ENCODE peak calls at places on chromosomes 2 and 18, in five cellular contexts. One of them, this sample, is unnamed.

GRCh38 chr18:2890606-2891005 is 43.8 kb downstream of the EMILIN2 start:
- DNase-seq in IMR-90: no peak
- DNase-seq in hepatocyte: no peak
- DNase-seq in thoracic aorta: no peak
- DNase-seq in tibial artery: no peak
- DNase-seq in this sample: no peak

GRCh38 chr18:42137671-42138375 is 182.8 kb downstream of the PIK3C3 start:
- DNase-seq in thoracic aorta: no peak
- DNase-seq in hepatocyte: no peak
- DNase-seq in tibial artery: no peak
- DNase-seq in IMR-90: no peak
- DNase-seq in this sample: no peak

GRCh38 chr2:239392072-239392357 is 8.8 kb downstream of the HDAC4 start:
- DNase-seq in IMR-90: no peak
- DNase-seq in hepatocyte: no peak
- DNase-seq in tibial artery: peak
- DNase-seq in thoracic aorta: no peak
- DNase-seq in this sample: no peak

GRCh38 chr18:74506405-74507119 is 10.4 kb downstream of the CNDP2 start:
- DNase-seq in hepatocyte: peak
- DNase-seq in tibial artery: no peak
- DNase-seq in thoracic aorta: no peak
- DNase-seq in IMR-90: peak
- DNase-seq in this sample: no peak

GRCh38 chr2:114061566-114062098 is 171.7 kb downstream of the ACTR3 start:
- DNase-seq in tibial artery: no peak
- DNase-seq in IMR-90: no peak
- DNase-seq in thoracic aorta: no peak
- DNase-seq in hepatocyte: no peak
- DNase-seq in this sample: no peak

GRCh38 chr2:69682525-69682924 is 39.0 kb upstream of the AAK1 start:
- DNase-seq in thoracic aorta: no peak
- DNase-seq in tibial artery: no peak
- DNase-seq in hepatocyte: no peak
- DNase-seq in IMR-90: no peak
- DNase-seq in this sample: no peak

GRCh38 chr2:165682546-165682945 is 111.5 kb downstream of the GALNT3 start:
- DNase-seq in IMR-90: no peak
- DNase-seq in thoracic aorta: no peak
- DNase-seq in hepatocyte: no peak
- DNase-seq in tibial artery: no peak
- DNase-seq in this sample: no peak

GRCh38 chr2:206477296-206477695 is 34.0 kb downstream of the ADAM23 start:
- DNase-seq in IMR-90: peak
- DNase-seq in tibial artery: no peak
- DNase-seq in thoracic aorta: no peak
- DNase-seq in hepatocyte: no peak
- DNase-seq in this sample: peak

GRCh38 chr2:219179601-219180465 is 1.8 kb downstream of the RETREG2 start:
- DNase-seq in tibial artery: no peak
- DNase-seq in IMR-90: no peak
- DNase-seq in thoracic aorta: no peak
- DNase-seq in hepatocyte: no peak
- DNase-seq in this sample: no peak

GRCh38 chr18:58186258-58186948 is 142.4 kb downstream of the NEDD4L start:
- DNase-seq in thoracic aorta: no peak
- DNase-seq in hepatocyte: peak
- DNase-seq in tibial artery: no peak
- DNase-seq in IMR-90: peak
- DNase-seq in this sample: peak

GRCh38 chr2:231294116-231294515 is 95.7 kb downstream of the ARMC9 start:
- DNase-seq in hepatocyte: no peak
- DNase-seq in tibial artery: no peak
- DNase-seq in IMR-90: no peak
- DNase-seq in thoracic aorta: no peak
- DNase-seq in this sample: no peak

GRCh38 chr18:24055878-24056277 is 41.3 kb downstream of the TTC39C start:
- DNase-seq in tibial artery: no peak
- DNase-seq in thoracic aorta: no peak
- DNase-seq in hepatocyte: no peak
- DNase-seq in IMR-90: peak
- DNase-seq in this sample: no peak

GRCh38 chr2:30433902-30434301 is 13.1 kb upstream of the LCLAT1 start:
- DNase-seq in IMR-90: no peak
- DNase-seq in tibial artery: no peak
- DNase-seq in hepatocyte: no peak
- DNase-seq in thoracic aorta: no peak
- DNase-seq in this sample: no peak

GRCh38 chr2:37794717-37795116 is 123.3 kb upstream of the CDC42EP3 start:
- DNase-seq in thoracic aorta: no peak
- DNase-seq in hepatocyte: no peak
- DNase-seq in IMR-90: peak
- DNase-seq in tibial artery: no peak
- DNase-seq in this sample: no peak

GRCh38 chr2:216989335-216990129 is 129.7 kb upstream of the TNP1 start:
- DNase-seq in IMR-90: peak
- DNase-seq in tibial artery: no peak
- DNase-seq in hepatocyte: no peak
- DNase-seq in thoracic aorta: no peak
- DNase-seq in this sample: no peak
- TF ChIP-seq CTCF in IMR-90: no peak
- TF ChIP-seq CTCF in tibial artery: no peak
- TF ChIP-seq CTCF in hepatocyte: no peak
- TF ChIP-seq CTCF in thoracic aorta: no peak
- TF ChIP-seq CTCF in this sample: no peak

DNA sequence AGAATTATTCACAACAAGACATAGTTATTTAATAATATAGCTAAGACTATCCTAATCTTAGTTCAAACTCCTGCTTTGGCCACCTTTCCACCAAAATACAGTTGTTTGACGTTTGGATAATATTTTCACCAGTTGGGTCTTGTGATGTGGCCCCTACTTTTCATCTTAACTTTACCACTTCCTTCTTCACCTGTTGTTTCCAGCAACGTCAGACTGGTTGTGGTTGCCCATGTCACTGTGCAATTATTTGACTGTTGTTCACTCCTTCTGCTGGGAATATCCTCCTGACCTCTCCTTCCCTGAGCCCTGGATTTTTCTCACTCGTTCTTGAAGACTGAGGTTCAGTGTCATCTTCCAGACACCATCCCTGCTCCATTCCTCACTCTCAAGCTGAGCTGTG is 132.2 kb upstream of the RASGRP3 start:
- DNase-seq in thoracic aorta: no peak
- DNase-seq in hepatocyte: no peak
- DNase-seq in tibial artery: no peak
- DNase-seq in IMR-90: no peak
- DNase-seq in this sample: no peak
- H3K27ac ChIP-seq in thoracic aorta: no peak
- H3K27ac ChIP-seq in hepatocyte: no peak
- H3K27ac ChIP-seq in tibial artery: no peak
- H3K27ac ChIP-seq in IMR-90: no peak
- H3K27ac ChIP-seq in this sample: no peak

GRCh38 chr2:109312902-109313301 is 183.9 kb downstream of the SH3RF3 start:
- DNase-seq in hepatocyte: no peak
- DNase-seq in IMR-90: no peak
- DNase-seq in thoracic aorta: no peak
- DNase-seq in tibial artery: no peak
- DNase-seq in this sample: no peak
- TF ChIP-seq CTCF in hepatocyte: no peak
- TF ChIP-seq CTCF in IMR-90: no peak
- TF ChIP-seq CTCF in thoracic aorta: no peak
- TF ChIP-seq CTCF in tibial artery: no peak
- TF ChIP-seq CTCF in this sample: no peak

GRCh38 chr2:144441711-144442141 is 78.2 kb downstream of the ZEB2 start:
- DNase-seq in thoracic aorta: no peak
- DNase-seq in IMR-90: no peak
- DNase-seq in tibial artery: no peak
- DNase-seq in hepatocyte: no peak
- DNase-seq in this sample: no peak
- H3K27ac ChIP-seq in thoracic aorta: no peak
- H3K27ac ChIP-seq in IMR-90: no peak
- H3K27ac ChIP-seq in tibial artery: peak
- H3K27ac ChIP-seq in hepatocyte: no peak
- H3K27ac ChIP-seq in this sample: no peak

GRCh38 chr2:159501743-159502142 is 114.6 kb downstream of the BAZ2B start:
- DNase-seq in tibial artery: no peak
- DNase-seq in thoracic aorta: no peak
- DNase-seq in IMR-90: no peak
- DNase-seq in hepatocyte: no peak
- DNase-seq in this sample: no peak
- TF ChIP-seq CTCF in tibial artery: no peak
- TF ChIP-seq CTCF in thoracic aorta: no peak
- TF ChIP-seq CTCF in IMR-90: no peak
- TF ChIP-seq CTCF in hepatocyte: no peak
- TF ChIP-seq CTCF in this sample: no peak